ENCODE peak calls at places on chromosomes 7 and 10, in ten cellular contexts. One of them, this sample, is unnamed.

GRCh38 chr10:124721295-124722052 is 22.7 kb downstream of the FAM53B start:
- DNase-seq in psoas muscle: peak
- DNase-seq in nucleus accumbens: no peak
- DNase-seq in astrocyte of the spinal cord: no peak
- DNase-seq in T-cell: no peak
- DNase-seq in HuH-7: no peak
- DNase-seq in H54: no peak
- DNase-seq in thoracic aorta: no peak
- DNase-seq in NCI-H1092 treated with DMSO at 0.1 percent for 48 hours: no peak
- DNase-seq in epithelial cell of esophagus: peak
- DNase-seq in this sample: peak

GRCh38 chr7:17408245-17408903 is 109.9 kb downstream of the AHR start:
- DNase-seq in psoas muscle: peak
- DNase-seq in nucleus accumbens: no peak
- DNase-seq in astrocyte of the spinal cord: peak
- DNase-seq in T-cell: no peak
- DNase-seq in HuH-7: peak
- DNase-seq in H54: peak
- DNase-seq in thoracic aorta: peak
- DNase-seq in NCI-H1092 treated with DMSO at 0.1 percent for 48 hours: no peak
- DNase-seq in epithelial cell of esophagus: peak
- DNase-seq in this sample: no peak

GRCh38 chr10:1369665-1370064 is 313.5 kb downstream of the WDR37 start:
- DNase-seq in psoas muscle: no peak
- DNase-seq in nucleus accumbens: no peak
- DNase-seq in astrocyte of the spinal cord: no peak
- DNase-seq in T-cell: no peak
- DNase-seq in HuH-7: peak
- DNase-seq in H54: no peak
- DNase-seq in thoracic aorta: no peak
- DNase-seq in NCI-H1092 treated with DMSO at 0.1 percent for 48 hours: no peak
- DNase-seq in epithelial cell of esophagus: no peak
- DNase-seq in this sample: no peak

GRCh38 chr10:24622781-24623301 is 100.8 kb downstream of the ARHGAP21 start:
- DNase-seq in psoas muscle: no peak
- DNase-seq in nucleus accumbens: no peak
- DNase-seq in astrocyte of the spinal cord: peak
- DNase-seq in T-cell: peak
- DNase-seq in HuH-7: no peak
- DNase-seq in H54: no peak
- DNase-seq in thoracic aorta: no peak
- DNase-seq in NCI-H1092 treated with DMSO at 0.1 percent for 48 hours: no peak
- DNase-seq in epithelial cell of esophagus: no peak
- DNase-seq in this sample: peak

GRCh38 chr10:129192344-129193128 is 274.5 kb upstream of the MGMT start:
- DNase-seq in psoas muscle: peak
- DNase-seq in nucleus accumbens: no peak
- DNase-seq in astrocyte of the spinal cord: no peak
- DNase-seq in T-cell: no peak
- DNase-seq in HuH-7: no peak
- DNase-seq in H54: no peak
- DNase-seq in thoracic aorta: no peak
- DNase-seq in NCI-H1092 treated with DMSO at 0.1 percent for 48 hours: no peak
- DNase-seq in epithelial cell of esophagus: peak
- DNase-seq in this sample: no peak

GRCh38 chr10:23892296-23892695 is 316.6 kb upstream of the KIAA1217 start:
- DNase-seq in psoas muscle: no peak
- DNase-seq in nucleus accumbens: no peak
- DNase-seq in astrocyte of the spinal cord: peak
- DNase-seq in T-cell: no peak
- DNase-seq in HuH-7: no peak
- DNase-seq in H54: no peak
- DNase-seq in thoracic aorta: no peak
- DNase-seq in NCI-H1092 treated with DMSO at 0.1 percent for 48 hours: no peak
- DNase-seq in epithelial cell of esophagus: peak
- DNase-seq in this sample: no peak

GRCh38 chr7:7399707-7400106 is 136.0 kb downstream of the COL28A1 start:
- DNase-seq in psoas muscle: no peak
- DNase-seq in nucleus accumbens: no peak
- DNase-seq in astrocyte of the spinal cord: no peak
- DNase-seq in T-cell: no peak
- DNase-seq in HuH-7: no peak
- DNase-seq in H54: no peak
- DNase-seq in thoracic aorta: no peak
- DNase-seq in NCI-H1092 treated with DMSO at 0.1 percent for 48 hours: no peak
- DNase-seq in epithelial cell of esophagus: no peak
- DNase-seq in this sample: no peak

GRCh38 chr10:7035111-7035761 is 375.6 kb downstream of the SFMBT2 start:
- DNase-seq in psoas muscle: no peak
- DNase-seq in nucleus accumbens: no peak
- DNase-seq in astrocyte of the spinal cord: no peak
- DNase-seq in T-cell: no peak
- DNase-seq in HuH-7: no peak
- DNase-seq in H54: no peak
- DNase-seq in thoracic aorta: no peak
- DNase-seq in NCI-H1092 treated with DMSO at 0.1 percent for 48 hours: no peak
- DNase-seq in epithelial cell of esophagus: no peak
- DNase-seq in this sample: no peak

GRCh38 chr10:47456096-47456485 is 27.8 kb downstream of the ANXA8 start:
- DNase-seq in psoas muscle: no peak
- DNase-seq in nucleus accumbens: no peak
- DNase-seq in astrocyte of the spinal cord: no peak
- DNase-seq in T-cell: no peak
- DNase-seq in HuH-7: no peak
- DNase-seq in H54: no peak
- DNase-seq in thoracic aorta: no peak
- DNase-seq in NCI-H1092 treated with DMSO at 0.1 percent for 48 hours: no peak
- DNase-seq in epithelial cell of esophagus: no peak
- DNase-seq in this sample: no peak

GRCh38 chr10:28842321-28842720 is 165.0 kb downstream of the BAMBI start:
- DNase-seq in psoas muscle: no peak
- DNase-seq in nucleus accumbens: no peak
- DNase-seq in astrocyte of the spinal cord: peak
- DNase-seq in T-cell: no peak
- DNase-seq in HuH-7: no peak
- DNase-seq in H54: no peak
- DNase-seq in thoracic aorta: no peak
- DNase-seq in NCI-H1092 treated with DMSO at 0.1 percent for 48 hours: no peak
- DNase-seq in epithelial cell of esophagus: no peak
- DNase-seq in this sample: no peak

GRCh38 chr7:40676220-40676619 is 541.4 kb downstream of the SUGCT start:
- DNase-seq in psoas muscle: no peak
- DNase-seq in nucleus accumbens: no peak
- DNase-seq in astrocyte of the spinal cord: no peak
- DNase-seq in T-cell: no peak
- DNase-seq in HuH-7: no peak
- DNase-seq in H54: no peak
- DNase-seq in thoracic aorta: no peak
- DNase-seq in NCI-H1092 treated with DMSO at 0.1 percent for 48 hours: no peak
- DNase-seq in epithelial cell of esophagus: peak
- DNase-seq in this sample: no peak

GRCh38 chr7:97313900-97314299 is 196.4 kb downstream of the SDHAF3 start:
- DNase-seq in psoas muscle: no peak
- DNase-seq in nucleus accumbens: no peak
- DNase-seq in astrocyte of the spinal cord: no peak
- DNase-seq in T-cell: no peak
- DNase-seq in HuH-7: no peak
- DNase-seq in H54: no peak
- DNase-seq in thoracic aorta: no peak
- DNase-seq in NCI-H1092 treated with DMSO at 0.1 percent for 48 hours: no peak
- DNase-seq in epithelial cell of esophagus: no peak
- DNase-seq in this sample: no peak

This sample was measured in cerebellar cortex.